ENCODE peak calls at places on chromosomes 7 and 10, in five cellular contexts. I, E, A, W and F are unnamed samples.

GRCh38 chr7:7812112-7812511 is 93.7 kb upstream of the RPA3 start:
- DNase-seq in I (peak; percentile 38), E (no peak), A (peak; percentile 54), W (no peak), F (no peak)

GRCh38 chr10:60942604-60943269 is 1.2 kb downstream of the RHOBTB1 start:
- DNase-seq in I (peak; percentile 79), E (no peak), A (no peak), W (no peak), F (no peak)

GRCh38 chr10:86306628-86307278 is 59.8 kb downstream of the GRID1 start:
- DNase-seq in I (peak; percentile 18), E (no peak), A (no peak), W (no peak), F (no peak)

GRCh38 chr10:100724531-100725027 is 20.8 kb upstream of the PAX2 start:
- DNase-seq in I (no peak), E (no peak), A (no peak), W (no peak), F (no peak)

GRCh38 chr10:109591631-109592030 is 331.7 kb downstream of the XPNPEP1 start:
- DNase-seq in I (no peak), E (no peak), A (no peak), W (no peak), F (no peak)

GRCh38 chr10:125153693-125154490 is 6.5 kb downstream of the CTBP2 start:
- DNase-seq in I (no peak), E (no peak), A (peak; percentile 91), W (no peak), F (no peak)

GRCh38 chr7:7971308-7972040 is 2.9 kb downstream of the GLCCI1 start:
- DNase-seq in I (no peak), E (no peak), A (no peak), W (no peak), F (no peak)

GRCh38 chr7:129636641-129637040 is 25.1 kb downstream of the NRF1 start:
- DNase-seq in I (no peak), E (no peak), A (no peak), W (no peak), F (no peak)

GRCh38 chr7:135761751-135762488 is 13.3 kb upstream of the FAM180A start:
- DNase-seq in I (peak; percentile 49), E (no peak), A (no peak), W (no peak), F (no peak)

GRCh38 chr7:11831727-11832495 is at the start of gene THSD7A:
- DNase-seq in I (peak; percentile 54), E (no peak), A (no peak), W (no peak), F (no peak)

GRCh38 chr10:124349231-124349992 is 69.3 kb downstream of the OAT start:
- DNase-seq in I (peak; percentile 11), E (no peak), A (no peak), W (no peak), F (no peak)

GRCh38 chr10:72223743-72224101 is 7.6 kb upstream of the ASCC1 start:
- DNase-seq in I (peak; percentile 62), E (no peak), A (no peak), W (no peak), F (no peak)

GRCh38 chr10:74883428-74883827 is 57.0 kb downstream of the KAT6B start:
- DNase-seq in I (no peak), E (no peak), A (no peak), W (no peak), F (no peak)

GRCh38 chr7:102140952-102141370 is 145.7 kb upstream of the SH2B2 start:
- DNase-seq in I (no peak), E (no peak), A (no peak), W (no peak), F (peak; percentile 36)

GRCh38 chr10:133109736-133110532 is 22.2 kb downstream of the ADGRA1 start:
- DNase-seq in I (no peak), E (no peak), A (peak; percentile 44), W (no peak), F (no peak)

GRCh38 chr10:106268000-106268399 is 896.5 kb downstream of the SORCS1 start:
- DNase-seq in I (no peak), E (no peak), A (no peak), W (no peak), F (no peak)

GRCh38 chr10:26844381-26844780 is 16.4 kb downstream of the ABI1 start:
- DNase-seq in I (no peak), E (no peak), A (no peak), W (no peak), F (no peak)

GRCh38 chr10:52539463-52539862 is 225.4 kb downstream of the DKK1 start:
- DNase-seq in I (peak; percentile 44), E (peak; percentile 76), A (no peak), W (no peak), F (no peak)

GRCh38 chr10:34551295-34551694 is 263.8 kb downstream of the PARD3 start:
- DNase-seq in I (no peak), E (no peak), A (no peak), W (no peak), F (no peak)

GRCh38 chr10:34558093-34558492 is 257.0 kb downstream of the PARD3 start:
- DNase-seq in I (no peak), E (no peak), A (no peak), W (no peak), F (no peak)

GRCh38 chr10:34557173-34557572 is 257.9 kb downstream of the PARD3 start:
- DNase-seq in I (no peak), E (no peak), A (no peak), W (no peak), F (no peak)

GRCh38 chr10:34553753-34554152 is 261.3 kb downstream of the PARD3 start:
- DNase-seq in I (no peak), E (no peak), A (no peak), W (no peak), F (no peak)

DNA sequence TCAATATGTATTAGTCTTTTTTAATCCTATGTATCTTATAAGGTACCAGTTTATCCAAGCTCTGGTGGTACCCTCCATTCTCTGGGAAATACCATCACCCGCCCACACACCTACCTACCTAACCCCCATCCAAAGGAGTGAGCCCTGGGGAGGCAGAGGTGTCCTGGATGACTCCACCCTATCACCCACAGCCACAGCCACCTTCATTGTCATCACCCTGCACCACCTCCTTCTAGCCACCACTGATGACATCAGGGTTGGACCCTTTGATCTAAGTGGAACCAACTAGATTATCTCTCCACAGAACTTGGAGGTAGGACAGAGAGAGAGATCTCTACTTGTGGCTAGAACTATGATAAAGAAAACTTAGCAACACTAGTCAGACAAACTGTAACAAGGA is 259.4 kb downstream of the PARD3 start:
- DNase-seq in I (no peak), E (no peak), A (no peak), W (no peak), F (no peak)
- TF ChIP-seq CTCF in I (no peak), E (no peak), A (no peak), W (no peak), F (no peak)

GRCh38 chr7:142709921-142710320 is 39.4 kb upstream of the PRSS1 start:
- DNase-seq in I (no peak), E (no peak), A (no peak), W (no peak), F (no peak)
- TF ChIP-seq CTCF in I (no peak), E (no peak), A (no peak), W (no peak), F (no peak)

DNA sequence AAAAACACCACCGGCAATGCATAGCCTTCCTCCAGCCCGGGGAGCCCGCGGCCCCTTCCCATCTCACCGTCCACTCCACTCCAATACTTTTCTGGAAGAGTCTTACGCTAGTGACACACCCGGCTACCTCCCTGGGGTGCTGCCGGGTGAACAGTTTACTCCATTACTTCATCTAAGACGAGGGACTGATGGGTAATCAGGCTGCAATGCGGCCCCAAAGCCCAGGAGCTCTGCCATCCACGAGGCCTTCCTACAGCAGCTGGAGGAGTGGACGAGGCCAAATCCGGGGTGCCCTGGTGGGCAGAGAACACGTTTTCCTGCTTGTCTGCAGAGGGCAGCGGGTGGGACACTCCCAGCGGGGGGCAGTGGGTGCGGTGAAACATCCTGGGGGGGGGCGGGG is 356.2 kb upstream of the SHH start:
- DNase-seq in I (no peak), E (no peak), A (no peak), W (no peak), F (no peak)
- TF ChIP-seq CTCF in I (no peak), E (no peak), A (no peak), W (no peak), F (no peak)

DNA sequence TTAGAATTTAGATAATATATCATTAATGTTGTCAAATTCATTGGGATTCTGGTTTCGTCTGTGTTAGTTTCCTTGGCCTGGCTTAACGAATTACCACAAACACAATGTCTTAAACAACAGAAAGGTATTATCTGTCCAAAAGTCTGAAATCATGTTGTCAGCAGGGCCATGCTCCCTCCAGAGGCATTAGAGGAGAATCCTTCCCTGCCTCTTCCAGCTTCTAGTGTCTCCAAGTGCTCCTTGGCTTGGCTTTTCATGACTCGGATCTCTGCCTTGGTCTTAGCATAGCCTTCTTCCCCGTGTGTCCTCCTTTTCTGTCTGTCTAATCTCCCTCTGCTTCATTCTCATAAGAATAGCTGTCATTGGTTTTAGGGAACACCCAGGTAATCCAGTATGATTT is 482.5 kb downstream of the SEMA3D start:
- DNase-seq in I (no peak), E (no peak), A (no peak), W (no peak), F (no peak)
- TF ChIP-seq CTCF in I (no peak), E (no peak), A (no peak), W (no peak), F (no peak)

GRCh38 chr7:107047902-107048782 is 3.6 kb downstream of the PRKAR2B start:
- DNase-seq in I (peak; percentile 51), E (no peak), A (no peak), W (no peak), F (no peak)
- TF ChIP-seq CTCF in I (no peak), E (peak; percentile 13), A (no peak), W (no peak), F (no peak)

DNA sequence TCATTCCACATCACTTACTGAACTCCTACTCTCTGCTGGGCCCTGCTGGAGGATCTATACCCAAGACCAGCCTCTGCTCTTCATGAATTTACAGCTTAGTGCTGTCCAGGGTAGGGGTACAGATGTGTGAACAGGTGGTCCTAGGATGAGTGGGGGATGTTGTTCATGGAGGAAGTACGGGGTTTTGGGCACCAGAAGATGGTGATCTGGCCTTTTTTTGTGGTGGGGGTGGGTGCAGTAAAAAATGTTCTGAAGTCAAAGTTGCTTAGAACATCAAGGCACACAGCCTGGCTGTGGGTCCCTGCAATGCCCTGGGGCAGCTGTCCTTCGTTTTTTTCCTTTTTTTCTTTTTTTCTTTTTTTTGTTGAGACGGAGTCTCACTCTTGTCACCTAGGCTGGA is 34.2 kb upstream of the GNA12 start:
- DNase-seq in I (no peak), E (no peak), A (no peak), W (no peak), F (no peak)
- TF ChIP-seq CTCF in I (no peak), E (no peak), A (no peak), W (no peak), F (no peak)

GRCh38 chr10:121662945-121663917 is 65.0 kb upstream of the FGFR2 start:
- DNase-seq in I (no peak), E (no peak), A (no peak), W (no peak), F (no peak)
- TF ChIP-seq CTCF in I (peak; percentile 21), E (peak; percentile 33), A (peak; percentile 40), W (peak; percentile 15), F (no peak)

DNA sequence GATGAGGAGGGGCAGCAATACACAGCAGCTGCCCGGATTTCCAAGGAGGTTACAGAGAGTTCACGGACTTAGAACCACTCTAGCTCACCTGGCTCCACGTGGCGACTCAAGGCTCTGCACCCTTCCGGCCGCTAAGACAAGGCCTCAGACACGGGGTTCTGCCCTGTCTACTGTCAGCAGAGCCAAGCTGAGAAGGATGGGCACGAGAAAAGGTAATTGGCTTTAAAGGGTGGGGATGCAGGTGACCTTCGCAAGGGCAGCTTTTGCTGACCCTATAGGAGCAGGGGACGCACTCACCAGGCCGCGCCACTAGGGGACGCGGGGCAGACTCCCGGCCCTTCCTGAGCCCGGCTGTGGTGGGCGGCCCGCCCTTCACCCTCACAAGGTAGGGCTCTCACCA is 152.4 kb downstream of the KIF20B start:
- DNase-seq in I (no peak), E (no peak), A (no peak), W (no peak), F (no peak)
- TF ChIP-seq CTCF in I (peak; percentile 19), E (peak; percentile 27), A (no peak), W (no peak), F (no peak)